ENCODE peak calls at places on chromosomes 16 and 17, in six cellular contexts. One of them, this sample, is unnamed.

GRCh38 chr16:85082553-85083050 is 29.7 kb downstream of the CIBAR2 start:
- DNase-seq in GM12878: no peak
- DNase-seq in K562: no peak
- DNase-seq in GM12891: peak
- DNase-seq in HepG2: no peak
- DNase-seq in H1: peak
- DNase-seq in this sample: no peak

GRCh38 chr16:2967211-2967631 is 1.9 kb upstream of the PAQR4 start:
- DNase-seq in GM12878: no peak
- DNase-seq in K562: no peak
- DNase-seq in GM12891: no peak
- DNase-seq in HepG2: no peak
- DNase-seq in H1: peak
- DNase-seq in this sample: no peak

GRCh38 chr17:1908699-1909309 is 79.0 kb downstream of the RPA1 start:
- DNase-seq in GM12878: no peak
- DNase-seq in K562: peak
- DNase-seq in GM12891: no peak
- DNase-seq in HepG2: peak
- DNase-seq in H1: no peak
- DNase-seq in this sample: no peak

GRCh38 chr17:13626703-13627102 is 25.0 kb upstream of the HS3ST3A1 start:
- DNase-seq in GM12878: no peak
- DNase-seq in K562: no peak
- DNase-seq in GM12891: no peak
- DNase-seq in HepG2: no peak
- DNase-seq in H1: no peak
- DNase-seq in this sample: no peak

GRCh38 chr17:50346313-50347086 is 574 bp downstream of the XYLT2 start:
- DNase-seq in GM12878: no peak
- DNase-seq in K562: peak
- DNase-seq in GM12891: peak
- DNase-seq in HepG2: no peak
- DNase-seq in H1: peak
- DNase-seq in this sample: peak

GRCh38 chr16:28264656-28265055 is 27.7 kb upstream of the SBK1 start:
- DNase-seq in GM12878: no peak
- DNase-seq in K562: peak
- DNase-seq in GM12891: no peak
- DNase-seq in HepG2: no peak
- DNase-seq in H1: no peak
- DNase-seq in this sample: no peak

GRCh38 chr16:28878083-28878926 is at the start of gene ATP2A1:
- DNase-seq in GM12878: no peak
- DNase-seq in K562: no peak
- DNase-seq in GM12891: no peak
- DNase-seq in HepG2: no peak
- DNase-seq in H1: no peak
- DNase-seq in this sample: no peak

GRCh38 chr17:8152981-8153549 is 861 bp upstream of the PER1 start:
- DNase-seq in GM12878: no peak
- DNase-seq in K562: peak
- DNase-seq in GM12891: no peak
- DNase-seq in HepG2: no peak
- DNase-seq in H1: no peak
- DNase-seq in this sample: no peak

GRCh38 chr16:10817514-10817913 is 1.1 kb downstream of the TVP23A start:
- DNase-seq in GM12878: no peak
- DNase-seq in K562: no peak
- DNase-seq in GM12891: no peak
- DNase-seq in HepG2: no peak
- DNase-seq in H1: no peak
- DNase-seq in this sample: no peak

GRCh38 chr17:74325743-74326379 is at the start of gene KIF19:
- DNase-seq in GM12878: no peak
- DNase-seq in K562: peak
- DNase-seq in GM12891: peak
- DNase-seq in HepG2: no peak
- DNase-seq in H1: peak
- DNase-seq in this sample: peak

GRCh38 chr16:66274335-66275110 is 92.0 kb upstream of the CDH5 start:
- DNase-seq in GM12878: no peak
- DNase-seq in K562: peak
- DNase-seq in GM12891: no peak
- DNase-seq in HepG2: peak
- DNase-seq in H1: no peak
- DNase-seq in this sample: no peak

GRCh38 chr16:9060225-9060624 is 31.2 kb upstream of the HAPSTR1 start:
- DNase-seq in GM12878: no peak
- DNase-seq in K562: no peak
- DNase-seq in GM12891: no peak
- DNase-seq in HepG2: no peak
- DNase-seq in H1: no peak
- DNase-seq in this sample: no peak

DNA sequence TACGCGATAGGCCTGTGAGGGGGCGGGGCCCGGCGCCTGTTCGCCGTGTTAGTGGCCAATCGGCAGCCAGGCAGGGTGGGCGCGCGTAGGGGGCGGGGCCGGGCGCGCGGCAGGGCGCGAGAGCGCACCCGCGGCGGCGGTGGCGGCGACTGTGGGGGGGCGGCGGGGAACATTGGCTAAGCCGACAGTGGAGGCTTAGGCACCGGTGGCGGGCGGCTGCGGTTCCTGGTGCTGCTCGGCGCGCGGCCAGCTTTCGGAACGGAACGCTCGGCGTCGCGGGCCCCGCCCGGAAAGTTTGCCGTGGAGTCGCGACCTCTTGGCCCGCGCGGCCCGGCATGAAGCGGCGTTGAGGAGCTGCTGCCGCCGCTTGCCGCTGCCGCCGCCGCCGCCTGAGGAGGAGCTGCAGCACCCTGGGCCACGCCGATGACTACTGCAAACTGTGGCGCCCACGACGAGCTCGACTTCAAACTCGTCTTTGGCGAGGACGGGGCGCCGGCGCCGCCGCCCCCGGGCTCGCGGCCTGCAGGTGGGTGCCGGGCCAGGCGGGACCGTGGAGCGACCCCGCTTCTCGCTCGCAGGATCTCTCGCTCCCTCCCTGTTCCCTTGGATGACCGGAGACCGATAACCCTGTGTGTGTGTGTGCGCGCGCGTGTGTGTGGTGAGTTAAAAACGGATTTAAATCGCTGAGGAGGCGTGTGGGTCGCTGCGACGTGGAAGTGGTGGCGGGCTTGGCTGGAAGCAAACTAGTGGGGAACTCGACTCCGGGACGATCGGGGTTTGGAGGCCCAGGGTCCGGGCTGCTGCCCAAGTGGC is at the start of gene NFATC3:
- DNase-seq in GM12878: no peak
- DNase-seq in K562: peak
- DNase-seq in GM12891: peak
- DNase-seq in HepG2: peak
- DNase-seq in H1: peak
- DNase-seq in this sample: peak
- TF ChIP-seq TAF1 in GM12878: peak
- TF ChIP-seq TAF1 in K562: peak
- TF ChIP-seq TAF1 in GM12891: peak
- TF ChIP-seq TAF1 in HepG2: peak
- TF ChIP-seq TAF1 in H1: peak
- TF ChIP-seq TAF1 in this sample: peak

GRCh38 chr17:44198721-44199552 is 747 bp downstream of the ATXN7L3 start:
- DNase-seq in GM12878: no peak
- DNase-seq in K562: peak
- DNase-seq in GM12891: peak
- DNase-seq in HepG2: no peak
- DNase-seq in H1: peak
- DNase-seq in this sample: peak
- TF ChIP-seq POLR2AphosphoS5 in GM12878: peak
- TF ChIP-seq POLR2AphosphoS5 in K562: peak
- TF ChIP-seq POLR2AphosphoS5 in GM12891: peak
- TF ChIP-seq POLR2AphosphoS5 in HepG2: peak
- TF ChIP-seq POLR2AphosphoS5 in H1: no peak
- TF ChIP-seq POLR2AphosphoS5 in this sample: no peak

GRCh38 chr17:57549468-57549867 is 195.6 kb downstream of the CCDC182 start:
- DNase-seq in GM12878: no peak
- DNase-seq in K562: no peak
- DNase-seq in GM12891: no peak
- DNase-seq in HepG2: no peak
- DNase-seq in H1: no peak
- DNase-seq in this sample: no peak

GRCh38 chr17:57549996-57550395 is 195.1 kb downstream of the CCDC182 start:
- DNase-seq in GM12878: no peak
- DNase-seq in K562: no peak
- DNase-seq in GM12891: no peak
- DNase-seq in HepG2: no peak
- DNase-seq in H1: no peak
- DNase-seq in this sample: no peak

GRCh38 chr17:57551321-57552079 is 193.6 kb downstream of the CCDC182 start:
- DNase-seq in GM12878: peak
- DNase-seq in K562: no peak
- DNase-seq in GM12891: peak
- DNase-seq in HepG2: no peak
- DNase-seq in H1: no peak
- DNase-seq in this sample: peak

GRCh38 chr17:57550671-57551315 is 194.3 kb downstream of the CCDC182 start:
- DNase-seq in GM12878: no peak
- DNase-seq in K562: no peak
- DNase-seq in GM12891: no peak
- DNase-seq in HepG2: no peak
- DNase-seq in H1: no peak
- DNase-seq in this sample: no peak

DNA sequence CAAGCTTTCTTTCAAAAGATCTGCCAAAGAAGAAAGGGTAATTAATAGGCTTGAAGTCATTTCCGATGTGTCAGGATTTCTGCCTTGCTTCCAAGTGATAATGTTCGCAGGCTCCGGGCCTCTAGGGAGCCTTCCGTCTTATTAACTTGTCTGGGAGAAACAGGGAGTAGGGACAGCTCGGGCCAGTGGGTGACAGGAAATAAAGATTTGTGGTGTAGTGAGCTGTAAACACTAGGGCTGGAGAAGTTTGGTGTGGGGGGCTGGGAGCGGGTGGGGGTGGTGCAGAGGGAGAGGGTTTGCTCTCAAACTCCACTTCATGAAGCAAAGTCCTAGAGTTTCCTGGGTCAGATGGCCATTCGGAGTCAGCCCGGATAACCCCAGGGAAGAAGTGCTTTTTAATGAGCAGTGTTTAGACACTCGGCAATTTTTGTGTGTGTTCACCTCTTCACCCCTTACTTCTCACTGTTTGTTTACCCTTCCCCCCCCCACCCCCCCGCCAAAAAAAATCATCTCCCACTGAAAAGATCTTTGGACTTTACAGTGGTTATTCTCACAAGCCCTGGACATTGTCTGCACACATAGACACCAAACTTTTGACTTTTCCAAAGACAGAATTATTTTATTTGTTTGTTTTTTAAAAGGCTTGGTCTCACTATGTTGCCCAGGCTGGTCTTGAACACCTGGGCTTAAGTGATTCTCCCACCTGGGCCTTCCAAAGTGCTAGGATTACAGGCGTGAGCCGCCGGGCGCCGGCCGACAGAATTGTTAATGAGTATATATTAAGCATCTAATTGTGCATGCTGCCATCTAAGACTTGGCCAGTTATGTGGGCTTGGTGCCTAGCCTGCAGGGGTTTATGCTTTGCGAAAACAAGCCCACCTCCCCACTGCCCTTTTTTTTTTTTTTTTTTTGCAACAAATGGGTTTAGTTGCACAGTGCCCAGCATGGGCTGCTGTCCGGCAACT is 196.4 kb downstream of the CCDC182 start:
- DNase-seq in GM12878: no peak
- DNase-seq in K562: peak
- DNase-seq in GM12891: no peak
- DNase-seq in HepG2: peak
- DNase-seq in H1: no peak
- DNase-seq in this sample: no peak
- TF ChIP-seq POLR2A in GM12878: no peak
- TF ChIP-seq POLR2A in K562: no peak
- TF ChIP-seq POLR2A in GM12891: no peak
- TF ChIP-seq POLR2A in HepG2: no peak
- TF ChIP-seq POLR2A in H1: no peak
- TF ChIP-seq POLR2A in this sample: no peak

DNA sequence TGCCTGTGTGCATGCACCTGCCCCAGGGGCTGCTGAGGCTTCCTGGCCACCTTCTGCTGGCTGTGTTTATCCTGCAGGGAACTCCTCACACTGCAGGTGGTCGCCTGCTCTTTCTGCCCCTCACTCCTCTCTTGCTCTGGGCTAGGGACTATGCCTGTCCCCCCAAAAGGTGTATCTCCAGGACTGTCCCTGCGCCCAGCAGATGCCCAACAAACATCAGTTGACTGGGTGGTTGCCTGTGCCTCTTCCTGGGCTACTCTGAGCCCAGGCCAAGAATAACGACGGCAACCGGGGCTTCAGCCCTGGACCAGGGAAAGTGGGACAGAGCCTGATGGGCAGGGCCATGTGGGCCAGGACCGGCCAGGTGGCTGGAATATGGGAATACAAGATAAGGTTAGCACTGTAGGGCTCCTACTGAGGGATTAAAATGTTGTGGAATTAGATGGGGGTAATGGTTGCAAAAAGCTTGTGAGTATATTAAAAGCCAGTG is 55.4 kb downstream of the VAC14 start:
- DNase-seq in GM12878: no peak
- DNase-seq in K562: no peak
- DNase-seq in GM12891: no peak
- DNase-seq in HepG2: no peak
- DNase-seq in H1: no peak
- DNase-seq in this sample: no peak
- TF ChIP-seq TAF1 in GM12878: no peak
- TF ChIP-seq TAF1 in K562: no peak
- TF ChIP-seq TAF1 in GM12891: no peak
- TF ChIP-seq TAF1 in HepG2: no peak
- TF ChIP-seq TAF1 in H1: no peak
- TF ChIP-seq TAF1 in this sample: no peak

DNA sequence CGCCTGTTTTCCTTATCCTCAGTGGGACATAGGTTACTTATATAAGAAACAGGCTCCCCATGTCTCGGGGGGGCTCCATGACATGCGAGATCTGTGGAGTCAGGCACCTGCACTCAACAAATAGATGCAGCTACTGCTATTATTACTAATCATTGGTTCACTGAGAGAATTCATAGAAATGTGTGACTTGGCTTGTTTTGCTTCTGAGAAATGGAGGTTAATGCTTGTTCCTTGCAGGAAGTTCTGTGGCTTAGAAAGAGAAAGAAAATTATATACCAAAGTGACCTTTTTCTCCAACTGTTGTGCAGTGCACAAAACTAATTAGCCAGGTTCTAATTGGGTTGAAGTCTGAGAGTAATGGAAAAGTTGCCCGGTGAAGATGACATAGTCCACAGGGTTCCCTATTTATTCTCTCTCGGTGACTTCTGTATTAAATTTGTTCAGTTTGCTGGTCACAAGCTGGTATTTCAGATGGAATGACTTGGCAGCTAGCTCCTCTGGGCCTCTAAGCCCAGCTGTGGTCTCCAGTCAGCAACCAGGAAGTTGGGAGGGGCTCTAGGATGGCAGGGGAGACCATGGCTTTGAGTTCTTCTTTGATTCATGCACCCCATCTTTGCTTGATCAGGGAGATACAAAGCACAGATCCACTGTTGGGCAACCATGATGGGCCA is 17.6 kb upstream of the MAF start:
- DNase-seq in GM12878: no peak
- DNase-seq in K562: no peak
- DNase-seq in GM12891: no peak
- DNase-seq in HepG2: no peak
- DNase-seq in H1: no peak
- DNase-seq in this sample: no peak
- TF ChIP-seq POLR2AphosphoS5 in GM12878: no peak
- TF ChIP-seq POLR2AphosphoS5 in K562: no peak
- TF ChIP-seq POLR2AphosphoS5 in GM12891: no peak
- TF ChIP-seq POLR2AphosphoS5 in HepG2: no peak
- TF ChIP-seq POLR2AphosphoS5 in H1: no peak
- TF ChIP-seq POLR2AphosphoS5 in this sample: no peak